ENCODE peak calls at places on chromosomes 6 and 20, in five cellular contexts. J, Y, C, E and P are unnamed samples.

GRCh38 chr6:14074723-14075503 is 42.7 kb upstream of the CD83 start:
- DNase-seq in C (peak), Y (no peak), E (no peak), J (no peak), P (no peak)

GRCh38 chr20:38242848-38243449 is 17.6 kb downstream of the KIAA1755 start:
- DNase-seq in Y (no peak), E (peak), J (no peak), C (no peak), P (peak)

GRCh38 chr20:15708984-15709598 is 864.2 kb downstream of the KIF16B start:
- DNase-seq in E (peak), J (peak), Y (no peak), C (peak), P (peak)

GRCh38 chr20:42485566-42485965 is 704.1 kb downstream of the PTPRT start:
- DNase-seq in C (no peak), J (no peak), Y (no peak), E (no peak), P (no peak)

GRCh38 chr6:96923871-96924493 is 546 bp upstream of the KLHL32 start:
- DNase-seq in Y (no peak), C (peak), J (peak), E (no peak), P (no peak)

GRCh38 chr6:129774697-129775447 is 64.9 kb upstream of the ARHGAP18 start:
- DNase-seq in J (peak), C (peak), E (peak), Y (peak), P (peak)

GRCh38 chr6:39819676-39820075 is 27.5 kb downstream of the DAAM2 start:
- DNase-seq in C (no peak), Y (no peak), J (no peak), E (no peak), P (no peak)

GRCh38 chr6:53259860-53260580 is 88.7 kb downstream of the ELOVL5 start:
- DNase-seq in E (no peak), Y (no peak), C (no peak), J (no peak), P (no peak)

GRCh38 chr6:16690244-16691142 is 70.8 kb downstream of the ATXN1 start:
- DNase-seq in J (no peak), Y (no peak), E (no peak), C (peak), P (peak)

GRCh38 chr6:165298426-165298825 is 11.0 kb downstream of the C6orf118 start:
- DNase-seq in Y (no peak), E (no peak), C (no peak), J (no peak), P (peak)

GRCh38 chr6:72669324-72669723 is 47.5 kb downstream of the KCNQ5 start:
- DNase-seq in Y (no peak), C (no peak), J (no peak), E (peak), P (no peak)

GRCh38 chr6:136751478-136751956 is 40.8 kb downstream of the MAP3K5 start:
- DNase-seq in J (no peak), E (no peak), Y (no peak), C (no peak), P (no peak)

GRCh38 chr6:89282749-89283148 is 32.4 kb downstream of the GABRR2 start:
- DNase-seq in E (no peak), Y (no peak), C (no peak), J (no peak), P (no peak)

GRCh38 chr20:51233345-51233744 is 210.4 kb upstream of the KCNG1 start:
- DNase-seq in Y (no peak), J (no peak), C (no peak), E (no peak), P (peak)

GRCh38 chr20:51238675-51239305 is 215.9 kb upstream of the KCNG1 start:
- DNase-seq in Y (no peak), J (no peak), C (no peak), E (no peak), P (no peak)

GRCh38 chr20:51237278-51237677 is 214.4 kb upstream of the KCNG1 start:
- DNase-seq in J (no peak), Y (no peak), C (peak), E (no peak), P (no peak)

GRCh38 chr20:51237790-51238189 is 214.9 kb upstream of the KCNG1 start:
- DNase-seq in J (no peak), Y (no peak), C (no peak), E (no peak), P (no peak)

GRCh38 chr20:51236396-51236795 is 213.5 kb upstream of the KCNG1 start:
- DNase-seq in E (no peak), C (no peak), J (no peak), Y (no peak), P (no peak)
- H2BK12ac ChIP-seq in E (no peak), C (no peak), J (no peak), Y (no peak), P (no peak)

GRCh38 chr6:144989319-144990099 is 704.4 kb downstream of the UTRN start:
- DNase-seq in Y (no peak), E (no peak), J (no peak), C (no peak), P (no peak)
- H2AFZ ChIP-seq in Y (no peak), E (no peak), J (peak), C (no peak), P (no peak)

GRCh38 chr20:50315811-50316551 is 125.4 kb downstream of the CEBPB start:
- DNase-seq in Y (no peak), J (no peak), C (no peak), E (no peak), P (no peak)

GRCh38 chr20:50317116-50317515 is 126.5 kb downstream of the CEBPB start:
- DNase-seq in Y (no peak), J (no peak), C (no peak), E (no peak), P (no peak)

GRCh38 chr20:50320005-50320909 is 129.6 kb downstream of the CEBPB start:
- DNase-seq in C (no peak), Y (no peak), J (no peak), E (no peak), P (no peak)

GRCh38 chr20:50318709-50319108 is 128.1 kb downstream of the CEBPB start:
- DNase-seq in J (no peak), C (no peak), Y (no peak), E (no peak), P (no peak)

GRCh38 chr20:50317644-50318043 is 127.0 kb downstream of the CEBPB start:
- DNase-seq in J (no peak), Y (no peak), E (no peak), C (no peak), P (no peak)
- H2BK12ac ChIP-seq in J (no peak), Y (no peak), E (no peak), C (peak), P (no peak)

GRCh38 chr6:119830494-119831295 is 481.1 kb upstream of the MAN1A1 start:
- DNase-seq in C (no peak), Y (no peak), E (no peak), J (no peak), P (no peak)
- H2AFZ ChIP-seq in C (no peak), Y (no peak), E (no peak), J (peak), P (peak)

DNA sequence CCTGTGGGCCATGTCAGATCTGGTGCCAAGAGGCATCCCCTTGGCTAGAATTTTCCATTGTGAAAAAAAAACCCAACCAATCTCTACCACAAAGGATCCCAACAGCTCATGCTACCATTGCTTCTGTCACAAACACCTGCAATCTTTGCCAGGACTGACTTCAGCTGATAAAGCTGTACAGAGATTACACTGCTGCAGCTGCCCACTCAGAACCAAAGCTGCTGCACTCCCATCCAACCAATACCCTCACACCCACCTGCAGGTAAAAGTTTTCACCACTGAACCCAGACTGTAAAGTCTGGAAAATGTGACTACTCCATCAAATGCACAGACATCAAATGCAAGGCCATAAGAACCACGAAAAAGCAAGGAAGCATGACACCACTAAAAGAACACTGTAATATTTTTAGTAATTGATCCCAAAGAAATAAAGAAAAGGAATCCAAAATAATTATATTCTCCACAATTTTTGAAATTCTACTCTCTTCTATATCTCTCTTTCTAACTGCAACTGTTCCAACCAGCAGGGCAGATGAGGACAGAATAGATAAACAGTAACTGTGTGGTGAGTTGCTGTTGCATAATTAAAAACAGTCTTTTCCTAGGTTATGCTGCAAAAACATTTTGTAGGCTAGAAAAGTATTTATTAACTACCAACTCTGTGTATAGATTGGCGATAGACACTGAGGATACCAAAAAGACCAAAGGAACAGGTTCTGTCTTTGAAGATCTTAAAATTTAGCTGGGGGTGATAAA is 128.0 kb upstream of the MCHR2 start:
- DNase-seq in C (peak), Y (no peak), J (no peak), E (no peak), P (no peak)
- H2BK12ac ChIP-seq in C (no peak), Y (no peak), J (no peak), E (no peak), P (no peak)

DNA sequence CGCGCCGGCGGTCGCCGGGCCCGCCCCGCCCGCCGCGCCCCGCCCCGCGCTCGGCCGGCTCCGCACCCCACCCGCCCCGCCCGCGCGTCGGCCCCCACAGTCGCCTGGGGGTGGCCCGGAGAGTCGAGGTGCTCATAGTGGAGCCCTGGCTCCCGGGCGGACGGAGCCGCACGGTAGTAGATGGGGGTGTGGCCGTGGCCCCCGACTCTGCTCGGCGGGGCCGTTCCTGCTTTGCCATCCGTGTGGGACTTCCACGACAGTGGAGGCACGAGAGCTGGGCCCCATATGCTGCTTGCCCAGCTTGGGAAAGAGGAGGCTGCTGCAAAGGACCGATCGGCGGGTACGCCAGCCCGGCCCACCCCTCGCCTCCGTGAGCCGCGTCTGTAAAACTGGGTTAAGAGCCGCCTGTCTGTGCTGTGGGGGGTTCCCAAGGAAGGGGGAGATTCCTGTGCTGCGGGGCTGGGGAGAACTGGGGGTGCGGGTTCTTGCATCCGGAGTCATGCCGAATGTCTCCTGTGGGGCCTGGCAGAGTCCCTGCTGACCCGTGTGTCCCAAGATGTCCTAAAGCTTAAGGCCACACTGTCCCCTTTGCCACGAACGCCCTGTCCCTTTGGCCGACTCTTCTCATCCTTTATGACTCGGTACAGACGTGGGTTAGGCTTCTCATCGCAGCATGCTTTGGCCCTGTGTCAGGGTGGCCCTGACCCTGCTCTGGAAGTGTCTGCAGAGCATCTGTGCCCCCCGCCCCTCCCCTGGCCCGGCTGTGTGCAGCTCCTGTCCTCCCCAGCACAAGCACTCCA is at the start of gene OPRL1:
- DNase-seq in C (peak), Y (no peak), J (no peak), E (no peak), P (no peak)
- H2AFZ ChIP-seq in C (peak), Y (peak), J (peak), E (no peak), P (peak)